ENCODE peak calls at places on chromosome 7, in seven cellular contexts. One of them, this sample, is unnamed.

GRCh38 chr7:29639887-29640600 is 76.4 kb downstream of the PRR15 start:
- DNase-seq in IMR-90: no peak
- DNase-seq in mesendoderm: no peak
- DNase-seq in neuronal stem cell: no peak
- DNase-seq in H9: no peak
- DNase-seq in mesenchymal stem cell: no peak
- DNase-seq in trophoblast cell: no peak
- DNase-seq in this sample: no peak

GRCh38 chr7:100089458-100090201 is 861 bp downstream of the COPS6 start:
- DNase-seq in IMR-90: peak
- DNase-seq in mesendoderm: no peak
- DNase-seq in neuronal stem cell: no peak
- DNase-seq in H9: no peak
- DNase-seq in mesenchymal stem cell: peak
- DNase-seq in trophoblast cell: no peak
- DNase-seq in this sample: no peak

GRCh38 chr7:1985071-1985470 is 247.7 kb downstream of the MAD1L1 start:
- DNase-seq in IMR-90: no peak
- DNase-seq in mesendoderm: peak
- DNase-seq in neuronal stem cell: no peak
- DNase-seq in H9: no peak
- DNase-seq in mesenchymal stem cell: no peak
- DNase-seq in trophoblast cell: no peak
- DNase-seq in this sample: no peak

GRCh38 chr7:143015102-143015501 is 11.8 kb downstream of the OR9A2 start:
- DNase-seq in IMR-90: no peak
- DNase-seq in mesendoderm: no peak
- DNase-seq in neuronal stem cell: no peak
- DNase-seq in H9: no peak
- DNase-seq in mesenchymal stem cell: no peak
- DNase-seq in trophoblast cell: no peak
- DNase-seq in this sample: no peak

GRCh38 chr7:4168041-4168440 is 514.1 kb upstream of the FOXK1 start:
- DNase-seq in IMR-90: no peak
- DNase-seq in mesendoderm: no peak
- DNase-seq in neuronal stem cell: no peak
- DNase-seq in H9: no peak
- DNase-seq in mesenchymal stem cell: no peak
- DNase-seq in trophoblast cell: no peak
- DNase-seq in this sample: no peak

GRCh38 chr7:91557789-91558396 is 293.7 kb downstream of the FZD1 start:
- DNase-seq in IMR-90: peak
- DNase-seq in mesendoderm: no peak
- DNase-seq in neuronal stem cell: no peak
- DNase-seq in H9: no peak
- DNase-seq in mesenchymal stem cell: peak
- DNase-seq in trophoblast cell: peak
- DNase-seq in this sample: no peak

GRCh38 chr7:116981887-116982430 is 28.7 kb downstream of the ST7 start:
- DNase-seq in IMR-90: no peak
- DNase-seq in mesendoderm: no peak
- DNase-seq in neuronal stem cell: no peak
- DNase-seq in H9: no peak
- DNase-seq in mesenchymal stem cell: no peak
- DNase-seq in trophoblast cell: no peak
- DNase-seq in this sample: no peak

GRCh38 chr7:23298141-23298851 is 843 bp upstream of the MALSU1 start:
- DNase-seq in IMR-90: peak
- DNase-seq in mesendoderm: no peak
- DNase-seq in neuronal stem cell: no peak
- DNase-seq in H9: no peak
- DNase-seq in mesenchymal stem cell: no peak
- DNase-seq in trophoblast cell: peak
- DNase-seq in this sample: no peak

GRCh38 chr7:124318716-124319115 is 285.8 kb upstream of the TMEM229A start:
- DNase-seq in IMR-90: peak
- DNase-seq in mesendoderm: no peak
- DNase-seq in neuronal stem cell: no peak
- DNase-seq in H9: no peak
- DNase-seq in mesenchymal stem cell: no peak
- DNase-seq in trophoblast cell: no peak
- DNase-seq in this sample: no peak

GRCh38 chr7:75971961-75972763 is 22.2 kb downstream of the TMEM120A start:
- DNase-seq in IMR-90: no peak
- DNase-seq in mesendoderm: peak
- DNase-seq in neuronal stem cell: no peak
- DNase-seq in H9: no peak
- DNase-seq in mesenchymal stem cell: peak
- DNase-seq in trophoblast cell: peak
- DNase-seq in this sample: no peak

GRCh38 chr7:100208911-100209408 is 10.8 kb upstream of the PVRIG start:
- DNase-seq in IMR-90: no peak
- DNase-seq in mesendoderm: peak
- DNase-seq in neuronal stem cell: no peak
- DNase-seq in H9: no peak
- DNase-seq in mesenchymal stem cell: no peak
- DNase-seq in trophoblast cell: no peak
- DNase-seq in this sample: no peak

GRCh38 chr7:112994666-112995065 is 92.0 kb downstream of the GPR85 start:
- DNase-seq in IMR-90: no peak
- DNase-seq in mesendoderm: no peak
- DNase-seq in neuronal stem cell: no peak
- DNase-seq in H9: no peak
- DNase-seq in mesenchymal stem cell: no peak
- DNase-seq in trophoblast cell: peak
- DNase-seq in this sample: no peak

GRCh38 chr7:140426130-140426529 is 22.3 kb downstream of the RAB19 start:
- DNase-seq in IMR-90: no peak
- DNase-seq in mesendoderm: no peak
- DNase-seq in neuronal stem cell: no peak
- DNase-seq in H9: no peak
- DNase-seq in mesenchymal stem cell: no peak
- DNase-seq in trophoblast cell: no peak
- DNase-seq in this sample: no peak

GRCh38 chr7:129612112-129613015 is 844 bp downstream of the NRF1 start:
- DNase-seq in IMR-90: peak
- DNase-seq in mesendoderm: peak
- DNase-seq in neuronal stem cell: peak
- DNase-seq in H9: no peak
- DNase-seq in mesenchymal stem cell: peak
- DNase-seq in trophoblast cell: peak
- DNase-seq in this sample: no peak

DNA sequence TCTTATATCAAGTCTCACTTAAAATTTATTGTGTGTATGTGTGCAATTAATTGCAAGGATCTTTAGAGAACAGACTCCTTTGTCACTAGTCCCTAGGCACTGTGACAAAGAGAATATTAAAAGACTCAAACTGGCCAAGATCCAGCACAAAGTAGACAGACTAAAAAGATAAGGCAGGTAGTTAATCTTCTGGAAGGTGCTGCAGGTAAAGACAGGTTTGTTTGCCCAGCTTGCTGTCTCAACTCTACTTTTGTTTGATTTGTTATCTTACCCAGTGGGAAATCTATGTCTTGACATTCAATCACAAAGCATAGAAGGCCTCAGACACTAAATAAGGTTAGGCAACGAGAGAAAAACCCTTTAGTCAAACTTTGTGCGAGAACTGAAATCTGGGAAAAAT is 807.9 kb upstream of the LRRN3 start:
- DNase-seq in IMR-90: no peak
- DNase-seq in mesendoderm: peak
- DNase-seq in neuronal stem cell: no peak
- DNase-seq in H9: no peak
- DNase-seq in mesenchymal stem cell: no peak
- DNase-seq in trophoblast cell: no peak
- DNase-seq in this sample: no peak
- H3K18ac ChIP-seq in IMR-90: no peak
- H3K18ac ChIP-seq in mesendoderm: no peak
- H3K18ac ChIP-seq in neuronal stem cell: no peak
- H3K18ac ChIP-seq in H9: no peak
- H3K18ac ChIP-seq in mesenchymal stem cell: no peak
- H3K18ac ChIP-seq in trophoblast cell: no peak
- H3K18ac ChIP-seq in this sample: no peak

GRCh38 chr7:46786995-46787394 is 794.9 kb downstream of the TNS3 start:
- DNase-seq in IMR-90: no peak
- DNase-seq in mesendoderm: peak
- DNase-seq in neuronal stem cell: no peak
- DNase-seq in H9: no peak
- DNase-seq in mesenchymal stem cell: no peak
- DNase-seq in trophoblast cell: no peak
- DNase-seq in this sample: no peak
- H3K18ac ChIP-seq in IMR-90: no peak
- H3K18ac ChIP-seq in mesendoderm: no peak
- H3K18ac ChIP-seq in neuronal stem cell: no peak
- H3K18ac ChIP-seq in H9: no peak
- H3K18ac ChIP-seq in mesenchymal stem cell: no peak
- H3K18ac ChIP-seq in trophoblast cell: no peak
- H3K18ac ChIP-seq in this sample: no peak

DNA sequence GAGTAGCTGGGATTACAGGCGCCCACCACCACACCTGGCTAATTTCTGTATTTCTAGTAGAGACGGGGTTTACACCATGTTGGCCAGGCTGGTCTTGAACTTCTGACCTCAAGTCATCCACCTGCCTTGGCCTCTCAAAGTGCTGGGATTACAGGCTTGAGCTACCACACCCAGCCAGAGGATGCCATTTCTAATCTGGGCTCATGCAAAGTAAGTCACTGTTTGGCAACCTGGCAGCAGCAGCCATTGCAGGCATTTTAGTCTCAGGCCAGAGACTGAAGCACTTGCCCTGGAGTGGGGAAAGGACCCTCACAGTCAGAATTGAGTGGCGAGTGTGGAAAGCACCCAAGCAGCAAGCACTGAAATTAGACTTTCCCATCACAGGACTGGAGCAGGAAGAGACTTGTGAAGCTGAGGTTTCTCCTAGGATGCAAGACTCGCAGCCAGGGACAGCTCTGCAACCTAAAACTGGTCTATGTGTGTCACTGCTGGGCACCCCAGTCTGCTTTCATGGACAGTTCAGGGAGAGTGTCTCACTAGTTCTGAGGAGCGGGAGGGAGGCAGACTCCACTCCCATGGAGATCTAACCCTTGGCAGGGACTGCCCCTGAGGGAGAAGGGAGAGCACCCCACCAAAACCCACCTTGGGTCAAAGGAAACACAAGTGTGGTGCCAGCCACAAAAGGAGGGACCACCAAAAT is 27.6 kb downstream of the SNX13 start:
- DNase-seq in IMR-90: no peak
- DNase-seq in mesendoderm: no peak
- DNase-seq in neuronal stem cell: no peak
- DNase-seq in H9: no peak
- DNase-seq in mesenchymal stem cell: no peak
- DNase-seq in trophoblast cell: no peak
- DNase-seq in this sample: no peak
- H3K18ac ChIP-seq in IMR-90: no peak
- H3K18ac ChIP-seq in mesendoderm: no peak
- H3K18ac ChIP-seq in neuronal stem cell: peak
- H3K18ac ChIP-seq in H9: no peak
- H3K18ac ChIP-seq in mesenchymal stem cell: no peak
- H3K18ac ChIP-seq in trophoblast cell: peak
- H3K18ac ChIP-seq in this sample: no peak

DNA sequence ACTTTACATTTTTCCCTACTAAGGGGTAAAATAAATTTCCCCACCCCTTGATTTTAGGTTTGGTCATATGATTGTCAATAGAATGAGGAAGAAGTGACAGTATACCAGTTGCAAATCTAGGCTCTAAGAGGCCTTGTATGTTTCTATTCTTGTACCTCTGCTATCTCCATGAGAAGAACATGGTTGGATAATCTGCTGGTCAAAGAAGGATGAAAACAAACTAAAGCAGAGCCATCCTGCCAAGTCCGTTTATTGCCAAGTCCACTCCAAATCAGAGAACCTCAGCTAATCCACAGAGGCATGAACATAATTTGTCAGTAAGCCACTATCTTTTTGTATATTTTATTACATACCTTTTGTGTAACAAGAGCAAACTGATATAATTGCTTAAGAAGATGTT is 98.0 kb downstream of the CRPPA start:
- DNase-seq in IMR-90: no peak
- DNase-seq in mesendoderm: no peak
- DNase-seq in neuronal stem cell: no peak
- DNase-seq in H9: no peak
- DNase-seq in mesenchymal stem cell: no peak
- DNase-seq in trophoblast cell: no peak
- DNase-seq in this sample: no peak
- H3K18ac ChIP-seq in IMR-90: no peak
- H3K18ac ChIP-seq in mesendoderm: no peak
- H3K18ac ChIP-seq in neuronal stem cell: no peak
- H3K18ac ChIP-seq in H9: no peak
- H3K18ac ChIP-seq in mesenchymal stem cell: no peak
- H3K18ac ChIP-seq in trophoblast cell: no peak
- H3K18ac ChIP-seq in this sample: no peak

GRCh38 chr7:54637712-54638396 is 95.7 kb downstream of the VSTM2A start:
- DNase-seq in IMR-90: no peak
- DNase-seq in mesendoderm: no peak
- DNase-seq in neuronal stem cell: no peak
- DNase-seq in H9: no peak
- DNase-seq in mesenchymal stem cell: no peak
- DNase-seq in trophoblast cell: no peak
- DNase-seq in this sample: no peak

DNA sequence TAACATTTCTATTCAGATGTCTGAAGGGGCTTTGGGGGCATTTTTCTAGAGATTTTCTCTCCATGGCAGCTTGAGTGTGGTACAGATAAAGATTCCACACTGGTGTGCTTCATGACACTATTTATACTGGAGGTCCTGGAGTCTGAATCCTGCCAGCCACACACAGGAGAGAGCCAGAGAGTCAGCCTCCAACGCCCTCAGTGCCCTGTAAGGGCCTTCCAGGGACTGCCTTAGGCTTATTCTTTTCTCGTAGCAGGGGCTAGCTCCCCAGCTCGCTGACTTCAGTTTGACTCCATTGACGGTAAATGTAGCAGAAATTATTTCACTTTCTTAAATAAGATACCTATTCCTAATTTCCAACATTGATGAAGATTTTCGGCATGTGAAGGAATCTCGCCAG is 100.9 kb downstream of the VSTM2A start:
- DNase-seq in IMR-90: no peak
- DNase-seq in mesendoderm: no peak
- DNase-seq in neuronal stem cell: no peak
- DNase-seq in H9: no peak
- DNase-seq in mesenchymal stem cell: no peak
- DNase-seq in trophoblast cell: no peak
- DNase-seq in this sample: peak
- H3K18ac ChIP-seq in IMR-90: no peak
- H3K18ac ChIP-seq in mesendoderm: no peak
- H3K18ac ChIP-seq in neuronal stem cell: no peak
- H3K18ac ChIP-seq in H9: no peak
- H3K18ac ChIP-seq in mesenchymal stem cell: no peak
- H3K18ac ChIP-seq in trophoblast cell: no peak
- H3K18ac ChIP-seq in this sample: no peak